ENCODE peak calls at places on chromosomes 2 and 18, in eight cellular contexts. N is pancreas; B is lower lobe of right lung; K is adipocyte; Y is upper lobe of right lung; M is BJ; S is CD8-positive, alpha-beta memory T cell; V is aorta. H is an unnamed sample. For H3K36me3, the result is how much of the 10 kb centered on the place peaks cover.

GRCh38 chr2:218811382-218811781 is 20.2 kb downstream of the PRKAG3 start:
- DNase-seq in N (no peak), B (peak), K (no peak), Y (peak), M (no peak), S (no peak), V (peak), H (no peak)

GRCh38 chr18:68406761-68407160 is 308.1 kb downstream of the TMX3 start:
- DNase-seq in N (no peak), B (no peak), K (no peak), Y (no peak), M (no peak), S (no peak), V (no peak), H (no peak)

GRCh38 chr18:35756506-35757117 is 175.1 kb downstream of the GALNT1 start:
- DNase-seq in N (peak), B (no peak), K (peak), Y (no peak), M (no peak), S (peak), V (no peak), H (no peak)

GRCh38 chr2:37020212-37020886 is 54.0 kb upstream of the STRN start:
- DNase-seq in N (peak), B (peak), K (peak), Y (peak), M (peak), S (no peak), V (peak), H (no peak)

GRCh38 chr2:39059366-39059952 is 61.4 kb downstream of the SOS1 start:
- DNase-seq in N (no peak), B (no peak), K (peak), Y (no peak), M (peak), S (no peak), V (no peak), H (no peak)

GRCh38 chr2:167406558-167406957 is 518.3 kb downstream of the XIRP2 start:
- DNase-seq in N (no peak), B (no peak), K (no peak), Y (no peak), M (no peak), S (no peak), V (no peak), H (no peak)

GRCh38 chr2:232508246-232508645 is 11.9 kb upstream of the PRSS56 start:
- DNase-seq in N (no peak), B (no peak), K (no peak), Y (no peak), M (no peak), S (no peak), V (no peak), H (no peak)

GRCh38 chr2:7672027-7672684 is 754.9 kb downstream of the RNF144A start:
- DNase-seq in N (peak), B (peak), K (no peak), Y (peak), M (no peak), S (peak), V (peak), H (no peak)

GRCh38 chr2:64939332-64939917 is 49.8 kb upstream of the SLC1A4 start:
- DNase-seq in N (no peak), B (no peak), K (no peak), Y (no peak), M (no peak), S (no peak), V (no peak), H (no peak)

GRCh38 chr18:32271649-32272324 is 81.9 kb downstream of the MEP1B start:
- DNase-seq in N (peak), B (no peak), K (peak), Y (no peak), M (no peak), S (no peak), V (no peak), H (no peak)

GRCh38 chr2:165863816-165864221 is 69.8 kb upstream of the GALNT3 start:
- DNase-seq in N (no peak), B (no peak), K (no peak), Y (no peak), M (no peak), S (no peak), V (no peak), H (no peak)

GRCh38 chr2:53473236-53473635 is 294.4 kb upstream of the CHAC2 start:
- DNase-seq in N (no peak), B (no peak), K (no peak), Y (no peak), M (no peak), S (no peak), V (no peak), H (no peak)

GRCh38 chr2:218393750-218394290 is 5.8 kb upstream of the CTDSP1 start:
- DNase-seq in N (no peak), B (peak), K (no peak), Y (peak), M (no peak), S (peak), V (peak), H (no peak)

GRCh38 chr2:202311823-202312388 is 46.3 kb downstream of the NOP58 start:
- DNase-seq in N (no peak), B (no peak), K (no peak), Y (no peak), M (no peak), S (no peak), V (no peak), H (no peak)
- H3K36me3 ChIP-seq in N (under half), B (under half), K (under half), Y (under half), M (under half), S (under half), V (under half), H (under half)

GRCh38 chr2:12727641-12728040 is 10.9 kb downstream of the TRIB2 start:
- DNase-seq in N (no peak), B (no peak), K (no peak), Y (no peak), M (no peak), S (no peak), V (no peak), H (no peak)
- H3K36me3 ChIP-seq in N (under half), B (half or more), K (half or more), Y (half or more), M (under half), S (half or more), V (under half), H (under half)

DNA sequence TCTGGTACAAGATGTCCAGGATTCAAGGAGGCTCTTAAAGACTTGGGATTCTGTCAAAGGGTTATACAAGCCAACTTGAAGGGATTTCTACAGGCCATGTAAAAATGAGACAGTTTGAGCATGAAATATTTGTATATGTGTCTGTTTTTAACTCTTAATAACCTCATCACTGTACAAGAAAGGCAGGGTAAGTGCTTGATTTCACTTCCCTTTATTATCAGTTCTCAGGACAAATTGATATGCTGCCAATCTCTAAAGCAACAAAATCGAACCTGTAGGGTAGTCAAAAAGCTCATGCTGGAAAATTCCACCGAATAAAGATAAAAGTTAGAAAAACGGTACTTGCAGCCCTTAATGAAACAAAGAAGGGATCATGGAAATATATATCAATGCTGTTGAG is 14.1 kb downstream of the COPS8 start:
- DNase-seq in N (no peak), B (no peak), K (no peak), Y (no peak), M (no peak), S (no peak), V (no peak), H (no peak)
- H3K36me3 ChIP-seq in N (under half), B (half or more), K (half or more), Y (half or more), M (under half), S (under half), V (under half), H (half or more)

DNA sequence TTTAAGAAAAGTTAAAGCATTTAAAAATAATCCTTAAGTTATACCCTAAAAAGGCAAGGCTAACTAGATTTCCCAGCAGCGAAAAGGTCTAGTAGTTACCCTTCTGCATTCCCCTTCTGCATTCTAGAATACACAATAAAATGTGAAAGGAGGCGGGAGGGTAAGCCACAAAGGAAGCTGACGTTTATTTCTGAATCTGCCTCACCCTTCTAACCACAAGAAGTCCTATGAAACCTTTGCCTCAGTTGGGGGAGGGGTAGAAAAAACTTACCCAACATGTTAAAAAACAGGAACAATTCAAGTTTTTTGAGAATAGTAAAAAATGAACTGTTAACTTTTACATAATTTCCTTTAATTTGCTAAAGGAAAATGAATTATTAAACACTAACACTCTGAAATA is 11.3 kb downstream of the STK17B start:
- DNase-seq in N (no peak), B (no peak), K (peak), Y (no peak), M (peak), S (peak), V (no peak), H (no peak)
- H3K36me3 ChIP-seq in N (under half), B (under half), K (half or more), Y (under half), M (under half), S (under half), V (under half), H (half or more)

GRCh38 chr2:85319811-85320210 is 8.0 kb downstream of the TGOLN2 start:
- DNase-seq in N (no peak), B (no peak), K (no peak), Y (no peak), M (no peak), S (no peak), V (no peak), H (no peak)

GRCh38 chr2:85323351-85323987 is 4.3 kb downstream of the TGOLN2 start:
- DNase-seq in N (no peak), B (no peak), K (no peak), Y (no peak), M (no peak), S (no peak), V (no peak), H (no peak)

GRCh38 chr2:85314884-85315242 is 12.9 kb downstream of the TGOLN2 start:
- DNase-seq in N (no peak), B (no peak), K (no peak), Y (no peak), M (no peak), S (no peak), V (no peak), H (no peak)

GRCh38 chr2:85318222-85319182 is 9.3 kb downstream of the TGOLN2 start:
- DNase-seq in N (no peak), B (no peak), K (peak), Y (no peak), M (peak), S (no peak), V (no peak), H (no peak)
- H3K36me3 ChIP-seq in N (under half), B (half or more), K (half or more), Y (half or more), M (under half), S (under half), V (under half), H (half or more)

H was measured in RWPE2.